ENCODE peak calls at places on chromosomes 6 and 20, in seven cellular contexts. I is COR-L47; W is BJ; S is HTR-8/SVneo; Y is EL; M is activated CD4-positive, alpha-beta T cell treated with anti-CD3 and anti-CD28 coated beads, Interleukin-2, amount 50 U/mL, for 1 hour; J is AML-193. V is an unnamed sample.

GRCh38 chr6:44214307-44214706 is 2.4 kb upstream of the MYMX start:
- DNase-seq in S (no peak), M (no peak), Y (no peak), J (no peak), W (no peak), I (no peak), V (no peak)

GRCh38 chr6:151807513-151808330 is at the start of gene ESR1:
- DNase-seq in I (no peak), S (no peak), W (no peak), J (no peak), M (no peak), Y (peak), V (no peak)

GRCh38 chr6:150631283-150631981 is 31.7 kb downstream of the PLEKHG1 start:
- DNase-seq in M (no peak), W (no peak), I (no peak), J (no peak), S (no peak), Y (no peak), V (no peak)

GRCh38 chr20:32614303-32614702 is 29.2 kb upstream of the NOL4L start:
- DNase-seq in J (no peak), S (no peak), I (no peak), Y (no peak), M (no peak), W (no peak), V (no peak)

GRCh38 chr6:98433325-98433724 is 401.0 kb upstream of the POU3F2 start:
- DNase-seq in S (no peak), I (no peak), Y (no peak), W (no peak), J (no peak), M (no peak), V (no peak)

GRCh38 chr6:14365393-14365792 is 247.8 kb downstream of the CD83 start:
- DNase-seq in W (peak), J (no peak), M (no peak), Y (peak), I (no peak), S (no peak), V (no peak)

GRCh38 chr20:61958773-61959172 is 106.9 kb downstream of the TAF4 start:
- DNase-seq in J (no peak), I (no peak), Y (no peak), S (no peak), M (no peak), W (no peak), V (no peak)

GRCh38 chr20:17662333-17663039 is 19.6 kb downstream of the RRBP1 start:
- DNase-seq in M (no peak), W (no peak), J (no peak), Y (peak), S (no peak), I (no peak), V (no peak)

GRCh38 chr6:133637436-133637835 is 251.5 kb upstream of the TCF21 start:
- DNase-seq in M (no peak), I (no peak), S (no peak), W (no peak), Y (no peak), J (no peak), V (no peak)

GRCh38 chr6:169908403-169908933 is 157.0 kb downstream of the ERMARD start:
- DNase-seq in I (no peak), M (no peak), Y (no peak), S (no peak), W (no peak), J (no peak), V (no peak)

GRCh38 chr6:80742481-80742880 is 636.0 kb downstream of the BCKDHB start:
- DNase-seq in J (peak), I (peak), W (no peak), Y (peak), S (peak), M (no peak), V (peak)

GRCh38 chr6:44505751-44506150 is 118.2 kb downstream of the CDC5L start:
- DNase-seq in S (no peak), Y (no peak), M (no peak), I (no peak), J (no peak), W (no peak), V (no peak)

GRCh38 chr20:48523191-48523757 is 304.5 kb downstream of the PREX1 start:
- DNase-seq in M (no peak), I (no peak), S (peak), W (no peak), J (peak), Y (peak), V (peak)

GRCh38 chr20:17863577-17864292 is 104.9 kb downstream of the SNX5 start:
- DNase-seq in Y (no peak), J (no peak), M (no peak), S (no peak), I (peak), W (no peak), V (no peak)

GRCh38 chr6:109347779-109348178 is 34.5 kb downstream of the CD164 start:
- DNase-seq in S (no peak), W (no peak), J (no peak), M (no peak), Y (no peak), I (no peak), V (no peak)

GRCh38 chr6:137494281-137494966 is at the start of gene OLIG3:
- DNase-seq in I (no peak), M (no peak), W (no peak), Y (no peak), J (no peak), S (no peak), V (no peak)

GRCh38 chr20:41365785-41366545 is 653 bp downstream of the EMILIN3 start:
- DNase-seq in I (peak), W (no peak), M (no peak), J (no peak), S (no peak), Y (no peak), V (no peak)

GRCh38 chr6:17311595-17312311 is 30.6 kb downstream of the RBM24 start:
- DNase-seq in Y (no peak), W (no peak), M (no peak), J (no peak), I (no peak), S (no peak), V (no peak)

GRCh38 chr6:88368071-88368787 is 202.1 kb upstream of the CNR1 start:
- DNase-seq in M (no peak), Y (peak), S (peak), I (no peak), W (no peak), J (no peak), V (no peak)

GRCh38 chr20:33233129-33233774 is 2.5 kb upstream of the BPIFA1 start:
- DNase-seq in W (no peak), J (no peak), I (no peak), Y (no peak), S (no peak), M (no peak), V (no peak)

GRCh38 chr6:27478141-27478705 is 5.3 kb upstream of the ZNF184 start:
- DNase-seq in I (no peak), W (no peak), M (no peak), S (no peak), J (peak), Y (peak), V (no peak)

GRCh38 chr6:144756469-144756868 is 471.3 kb downstream of the UTRN start:
- DNase-seq in I (no peak), M (no peak), J (peak), S (no peak), Y (no peak), W (no peak), V (no peak)

GRCh38 chr6:35258858-35259193 is 709 bp upstream of the ZNF76 start:
- DNase-seq in I (peak), M (peak), S (peak), W (no peak), Y (no peak), J (no peak), V (no peak)

GRCh38 chr6:121691126-121691540 is 255.7 kb downstream of the GJA1 start:
- DNase-seq in M (no peak), S (peak), I (no peak), Y (peak), W (no peak), J (no peak), V (no peak)

GRCh38 chr6:83341765-83342164 is 89.1 kb downstream of the ME1 start:
- DNase-seq in S (no peak), W (no peak), Y (no peak), I (no peak), J (no peak), M (no peak), V (no peak)

GRCh38 chr20:40650707-40651106 is 38.3 kb downstream of the MAFB start:
- DNase-seq in M (no peak), J (no peak), S (no peak), W (no peak), I (no peak), Y (no peak), V (no peak)

GRCh38 chr6:149723771-149724417 is 6.0 kb upstream of the LATS1 start:
- DNase-seq in Y (peak), M (peak), J (peak), W (no peak), I (peak), S (peak), V (no peak)

GRCh38 chr20:1998193-1998520 is 4.3 kb upstream of the PDYN start:
- DNase-seq in I (no peak), Y (no peak), S (no peak), J (no peak), M (no peak), W (no peak), V (no peak)

GRCh38 chr6:114240800-114241199 is 102.0 kb downstream of the HS3ST5 start:
- DNase-seq in Y (no peak), S (no peak), M (no peak), W (no peak), J (no peak), I (no peak), V (no peak)

GRCh38 chr20:44884907-44885391 is 556 bp upstream of the YWHAB start:
- DNase-seq in S (no peak), W (no peak), M (no peak), I (no peak), Y (no peak), J (no peak), V (no peak)

GRCh38 chr20:50919567-50919966 is 11.7 kb downstream of the ADNP start:
- DNase-seq in S (no peak), M (no peak), J (no peak), Y (peak), I (no peak), W (no peak), V (no peak)

V was measured in AG09309.